ENCODE peak calls at places on chromosome 13, in four cellular contexts. C is aorta; O is upper lobe of left lung; Z is CD8-positive, alpha-beta memory T cell. M is an unnamed sample. For H3K4me1, the result is how much of the 10 kb centered on the place peaks cover.

GRCh38 chr13:52085416-52085815 is 43.5 kb downstream of the NEK5 start:
- DNase-seq in C (no peak), O (no peak), Z (no peak), M (no peak)

GRCh38 chr13:95677564-95678386 is 836 bp downstream of the DNAJC3 start:
- DNase-seq in C (no peak), O (peak), Z (no peak), M (no peak)

GRCh38 chr13:53691417-53691816 is 662.8 kb downstream of the OLFM4 start:
- DNase-seq in C (no peak), O (no peak), Z (no peak), M (no peak)

GRCh38 chr13:24251525-24251924 is 57.9 kb upstream of the C1QTNF9 start:
- DNase-seq in C (no peak), O (peak), Z (peak), M (peak)

GRCh38 chr13:44904982-44905381 is 84.3 kb downstream of the NUFIP1 start:
- DNase-seq in C (peak), O (no peak), Z (no peak), M (no peak)

GRCh38 chr13:59877933-59878332 is 285.8 kb downstream of the DIAPH3 start:
- DNase-seq in C (no peak), O (no peak), Z (no peak), M (no peak)

GRCh38 chr13:50910483-50910805 is 853 bp downstream of the RNASEH2B start:
- DNase-seq in C (no peak), O (peak), Z (no peak), M (no peak)

GRCh38 chr13:45362939-45363338 is 22.0 kb upstream of the TPT1 start:
- DNase-seq in C (no peak), O (no peak), Z (no peak), M (no peak)

GRCh38 chr13:64078025-64078424 is 2662.4 kb upstream of the PCDH20 start:
- DNase-seq in C (peak), O (no peak), Z (no peak), M (no peak)

GRCh38 chr13:64697226-64697625 is 2532.9 kb downstream of the PCDH9 start:
- DNase-seq in C (no peak), O (no peak), Z (no peak), M (no peak)

GRCh38 chr13:30193279-30194234 is 113.8 kb downstream of the KATNAL1 start:
- DNase-seq in C (no peak), O (no peak), Z (no peak), M (no peak)

GRCh38 chr13:91533354-91533753 is 134.9 kb downstream of the GPC5 start:
- DNase-seq in C (no peak), O (no peak), Z (no peak), M (no peak)

GRCh38 chr13:26323764-26324163 is 69.8 kb downstream of the CDK8 start:
- DNase-seq in C (no peak), O (no peak), Z (no peak), M (no peak)

GRCh38 chr13:26323127-26323526 is 69.2 kb downstream of the CDK8 start:
- DNase-seq in C (no peak), O (no peak), Z (no peak), M (no peak)

GRCh38 chr13:26324867-26325266 is 70.9 kb downstream of the CDK8 start:
- DNase-seq in C (no peak), O (no peak), Z (no peak), M (no peak)

GRCh38 chr13:26325876-26326275 is 71.9 kb downstream of the CDK8 start:
- DNase-seq in C (no peak), O (no peak), Z (no peak), M (no peak)

GRCh38 chr13:26324294-26324693 is 70.4 kb downstream of the CDK8 start:
- DNase-seq in C (no peak), O (no peak), Z (no peak), M (no peak)
- H3K4me1 ChIP-seq in C (under half), O (under half), Z (under half), M (under half)

GRCh38 chr13:107716241-107716640 is 499.1 kb downstream of the LIG4 start:
- DNase-seq in C (no peak), O (no peak), Z (no peak), M (no peak)
- H3K4me3 ChIP-seq in C (no peak), O (no peak), Z (no peak), M (no peak)

DNA sequence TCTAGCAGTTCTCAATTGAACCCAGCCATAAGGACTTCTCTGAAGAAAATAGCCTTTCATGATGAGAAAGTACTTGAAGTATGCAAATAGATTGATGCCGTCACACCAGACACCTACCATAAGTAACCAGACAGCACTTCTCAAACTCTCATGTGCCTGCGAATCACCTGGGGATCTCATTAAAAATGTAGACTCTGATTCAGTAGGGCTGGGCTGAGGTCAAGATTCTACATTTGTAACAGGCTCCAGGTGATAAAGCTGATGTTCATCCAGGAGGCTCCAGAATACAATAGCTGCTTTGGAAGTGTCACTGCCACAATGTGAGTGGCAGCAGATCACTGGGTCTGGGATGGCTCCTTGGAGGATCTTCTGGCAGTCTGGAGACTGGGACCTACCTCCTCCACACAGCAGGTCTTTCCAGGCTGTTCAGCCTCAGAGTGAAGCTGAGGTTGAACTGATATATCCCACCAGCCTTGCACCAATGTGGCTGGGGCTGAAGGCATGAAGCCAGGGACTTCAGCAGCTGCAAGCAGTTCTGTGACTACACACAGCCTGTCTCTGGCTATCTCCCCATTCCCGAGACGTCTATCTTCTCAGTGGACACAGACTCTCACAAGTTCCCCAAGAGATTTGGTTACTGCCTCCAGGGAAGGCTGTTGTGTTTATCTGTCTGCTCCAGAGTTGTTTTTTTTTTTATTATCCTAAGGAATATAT is 9.1 kb downstream of the MBNL2 start:
- DNase-seq in C (no peak), O (no peak), Z (no peak), M (no peak)
- H3K27ac ChIP-seq in C (no peak), O (peak), Z (no peak), M (no peak)

GRCh38 chr13:99256283-99256682 is 1.9 kb downstream of the GPR18 start:
- DNase-seq in C (no peak), O (no peak), Z (no peak), M (no peak)
- H3K4me1 ChIP-seq in C (under half), O (under half), Z (half or more), M (under half)

DNA sequence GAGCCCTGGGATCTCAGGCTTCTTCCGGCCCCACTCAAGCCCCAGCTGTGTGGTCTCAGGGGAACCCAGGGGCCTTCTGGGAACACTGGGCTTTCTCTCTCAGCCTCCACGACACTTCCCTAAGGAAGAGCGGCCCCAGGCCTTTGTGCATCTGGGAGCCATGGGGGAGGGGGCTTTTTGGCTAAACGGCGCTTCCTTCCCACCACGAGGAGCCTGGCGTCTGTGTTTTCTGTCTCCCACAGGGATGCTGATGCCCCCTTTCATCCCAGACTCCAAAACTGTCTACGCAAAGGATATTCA is 24.2 kb upstream of the TMEM255B start:
- DNase-seq in C (no peak), O (no peak), Z (no peak), M (no peak)
- H3K4me3 ChIP-seq in C (no peak), O (no peak), Z (no peak), M (no peak)

GRCh38 chr13:110341445-110342247 is 34.6 kb downstream of the COL4A2 start:
- DNase-seq in C (no peak), O (no peak), Z (no peak), M (no peak)
- H3K27ac ChIP-seq in C (peak), O (peak), Z (no peak), M (no peak)

GRCh38 chr13:110333837-110334236 is 26.8 kb downstream of the COL4A2 start:
- DNase-seq in C (no peak), O (no peak), Z (no peak), M (no peak)
- H3K4me1 ChIP-seq in C (under half), O (under half), Z (under half), M (under half)

DNA sequence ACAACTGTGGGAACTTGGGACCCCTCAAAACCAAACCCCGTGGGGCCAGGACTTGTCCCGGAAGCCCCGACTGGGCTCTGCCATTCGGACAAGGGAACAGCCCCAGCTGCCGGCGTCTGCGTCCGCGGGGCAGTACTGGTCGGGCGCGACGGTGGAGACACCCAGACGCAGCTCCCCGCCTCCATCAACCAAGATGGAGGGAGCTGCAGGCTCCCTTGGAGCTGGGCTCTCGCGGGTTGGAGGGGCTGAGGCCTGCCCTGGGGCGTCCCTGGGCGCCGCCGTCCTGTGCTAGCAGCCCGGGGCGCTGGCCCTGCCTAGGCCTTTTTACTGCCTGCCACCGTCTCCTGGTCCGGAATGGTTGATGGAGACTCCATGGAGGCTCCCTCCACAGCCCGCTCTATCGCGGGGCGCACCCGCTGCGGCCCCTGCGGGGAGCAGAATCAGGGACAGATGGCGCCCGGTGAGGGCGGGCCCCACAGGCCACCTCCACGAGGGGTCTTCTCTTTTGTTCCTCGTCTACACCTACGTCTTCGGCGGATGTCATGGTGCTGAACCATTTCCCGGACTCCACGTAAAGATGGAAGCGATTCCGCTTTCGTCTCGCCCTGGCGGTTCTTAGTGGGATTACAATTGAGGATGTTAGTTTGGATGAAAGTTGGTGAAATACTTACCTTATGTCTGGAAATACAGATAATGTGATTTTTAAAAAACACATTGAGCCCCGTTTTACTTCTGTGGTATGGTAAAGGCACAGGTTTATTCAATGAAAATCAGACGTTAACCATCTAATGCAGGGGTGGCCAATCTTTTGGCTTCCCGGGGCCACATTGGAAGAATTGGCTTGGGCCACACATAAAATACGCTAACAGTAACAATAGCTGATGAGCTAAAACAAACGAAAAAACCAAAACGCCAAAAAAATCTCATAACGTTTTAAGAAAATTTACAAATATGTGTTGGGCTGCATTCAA is 1.2 kb upstream of the ZMYM5 start:
- DNase-seq in C (peak), O (peak), Z (peak), M (peak)
- H3K4me3 ChIP-seq in C (peak), O (peak), Z (peak), M (peak)

GRCh38 chr13:94595006-94595942 is 678 bp downstream of the TGDS start:
- DNase-seq in C (peak), O (peak), Z (no peak), M (peak)
- H3K27ac ChIP-seq in C (no peak), O (peak), Z (peak), M (peak)

M was measured in CD4-positive, CD25-positive, alpha-beta regulatory T cell.